ENCODE peak calls at places on chromosomes 3 and 15, in five cellular contexts. G, V, R, X and L are unnamed samples. For H3K9me3, the result is how much of the 10 kb centered on the place peaks cover.

GRCh38 chr3:15324335-15324734 is 8.1 kb downstream of the SH3BP5 start:
- DNase-seq in R (no peak), G (no peak), V (no peak), X (peak), L (no peak)

GRCh38 chr3:55965776-55966175 is 478.7 kb upstream of the WNT5A start:
- DNase-seq in V (no peak), X (no peak), G (no peak), R (no peak), L (no peak)

GRCh38 chr15:42156266-42156922 is at the start of gene PLA2G4F:
- DNase-seq in X (no peak), R (peak), G (no peak), V (no peak), L (no peak)

GRCh38 chr3:105505167-105505566 is 138.5 kb downstream of the ALCAM start:
- DNase-seq in R (no peak), V (no peak), X (no peak), G (no peak), L (no peak)

GRCh38 chr3:43995078-43995928 is 246.4 kb upstream of the TOPAZ1 start:
- DNase-seq in X (no peak), R (peak), G (no peak), V (peak), L (no peak)

GRCh38 chr3:132180337-132180791 is 136.8 kb upstream of the ACP3 start:
- DNase-seq in G (no peak), R (no peak), V (peak), X (no peak), L (no peak)

GRCh38 chr3:52041118-52041847 is 15.1 kb downstream of the DUSP7 start:
- DNase-seq in R (no peak), G (no peak), X (no peak), V (no peak), L (no peak)

GRCh38 chr15:98397411-98397810 is 250.9 kb upstream of the IGF1R start:
- DNase-seq in R (no peak), G (no peak), V (no peak), X (no peak), L (no peak)

GRCh38 chr3:30945291-30945690 is 50.8 kb upstream of the GADL1 start:
- DNase-seq in V (no peak), R (no peak), X (no peak), G (no peak), L (no peak)

GRCh38 chr3:23455084-23455483 is 252.0 kb downstream of the UBE2E2 start:
- DNase-seq in X (no peak), R (no peak), G (no peak), V (no peak), L (no peak)

GRCh38 chr3:181383760-181384159 is 328.0 kb upstream of the SOX2 start:
- DNase-seq in V (no peak), X (no peak), R (no peak), G (no peak), L (no peak)

GRCh38 chr3:73137736-73138403 is 76.4 kb downstream of the EBLN2 start:
- DNase-seq in G (no peak), X (no peak), V (no peak), R (no peak), L (no peak)

GRCh38 chr15:64687167-64688085 is 88.0 kb downstream of the RBPMS2 start:
- DNase-seq in X (no peak), V (no peak), G (no peak), R (no peak), L (no peak)

GRCh38 chr15:94266000-94266399 is 34.6 kb downstream of the MCTP2 start:
- DNase-seq in G (no peak), V (no peak), R (no peak), X (no peak), L (no peak)

GRCh38 chr3:162863579-162863978 is 1367.0 kb downstream of the OTOL1 start:
- DNase-seq in R (no peak), G (no peak), V (no peak), X (no peak), L (no peak)

GRCh38 chr15:30984118-30984517 is 7.3 kb downstream of the MTMR10 start:
- DNase-seq in R (no peak), X (no peak), V (no peak), G (no peak), L (no peak)

GRCh38 chr3:32391643-32392529 is at the start of gene CMTM7:
- DNase-seq in G (no peak), X (peak), R (peak), V (peak), L (peak)

GRCh38 chr3:156535162-156535627 is 19.7 kb downstream of the SSR3 start:
- DNase-seq in G (peak), V (no peak), R (peak), X (peak), L (no peak)

GRCh38 chr3:28575100-28575747 is 226.6 kb upstream of the AZI2 start:
- DNase-seq in R (peak), G (no peak), V (peak), X (no peak), L (no peak)

GRCh38 chr15:101277038-101277822 is at the start of gene SELENOS:
- DNase-seq in V (peak), G (peak), R (peak), X (peak), L (peak)

GRCh38 chr3:27312044-27312668 is 57.0 kb downstream of the NEK10 start:
- DNase-seq in G (no peak), R (no peak), V (peak), X (no peak), L (no peak)

GRCh38 chr3:151107701-151108100 is 22.2 kb downstream of the MED12L start:
- DNase-seq in R (no peak), X (no peak), V (peak), G (no peak), L (no peak)

GRCh38 chr3:28586325-28586724 is 237.7 kb upstream of the AZI2 start:
- DNase-seq in G (no peak), X (no peak), V (no peak), R (no peak), L (no peak)

DNA sequence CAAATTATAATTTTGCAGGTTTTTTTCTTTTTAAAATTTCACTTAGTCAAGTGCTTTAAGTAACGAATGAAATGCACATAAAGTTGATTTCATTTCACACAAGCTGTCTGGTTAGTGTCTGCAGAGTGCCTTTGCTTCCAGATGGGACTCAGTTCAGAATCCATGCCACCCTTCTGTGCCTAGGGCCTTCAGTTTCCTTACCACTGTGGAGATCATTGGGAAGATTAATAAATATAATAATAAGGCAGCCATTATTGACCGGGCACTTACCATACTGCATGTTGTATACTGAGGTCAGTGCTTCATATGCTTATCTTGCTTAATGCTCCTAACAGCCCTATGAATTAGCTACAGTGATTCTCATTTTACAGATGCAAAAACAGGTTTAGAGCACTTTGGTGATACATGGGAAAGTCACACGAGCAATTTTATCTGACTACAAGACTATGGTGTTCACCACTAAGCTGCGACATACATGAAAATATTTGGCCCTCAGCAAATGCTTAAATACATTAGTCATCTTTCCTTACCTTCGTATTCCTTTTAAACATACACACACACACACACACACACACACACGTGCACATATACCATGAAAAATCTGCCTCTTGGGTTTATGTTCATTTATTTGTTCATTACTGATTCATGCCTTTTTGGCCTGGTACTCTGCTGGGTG is 3.0 kb downstream of the NMNAT3 start:
- DNase-seq in X (no peak), V (no peak), R (no peak), G (no peak), L (no peak)
- H3K27ac ChIP-seq in X (no peak), V (no peak), R (no peak), G (no peak), L (no peak)

GRCh38 chr3:122789585-122790273 is 3.9 kb downstream of the HSPBAP1 start:
- DNase-seq in X (no peak), G (no peak), V (no peak), R (no peak), L (no peak)
- H3K4me3 ChIP-seq in X (no peak), G (no peak), V (no peak), R (no peak), L (no peak)

GRCh38 chr15:58297639-58298038 is 134.2 kb upstream of the LIPC start:
- DNase-seq in G (no peak), V (no peak), R (no peak), X (no peak), L (no peak)

GRCh38 chr15:58299311-58299850 is 132.4 kb upstream of the LIPC start:
- DNase-seq in G (no peak), X (no peak), R (no peak), V (no peak), L (no peak)

GRCh38 chr15:58296276-58296675 is 135.5 kb upstream of the LIPC start:
- DNase-seq in X (no peak), G (no peak), V (no peak), R (no peak), L (no peak)

GRCh38 chr15:58295637-58296036 is 136.2 kb upstream of the LIPC start:
- DNase-seq in X (no peak), R (no peak), G (no peak), V (no peak), L (no peak)

GRCh38 chr15:58298883-58299282 is 132.9 kb upstream of the LIPC start:
- DNase-seq in R (peak), X (no peak), V (no peak), G (no peak), L (no peak)
- H3K9me3 ChIP-seq in R (under half), X (under half), V (under half), G (under half), L (under half)

DNA sequence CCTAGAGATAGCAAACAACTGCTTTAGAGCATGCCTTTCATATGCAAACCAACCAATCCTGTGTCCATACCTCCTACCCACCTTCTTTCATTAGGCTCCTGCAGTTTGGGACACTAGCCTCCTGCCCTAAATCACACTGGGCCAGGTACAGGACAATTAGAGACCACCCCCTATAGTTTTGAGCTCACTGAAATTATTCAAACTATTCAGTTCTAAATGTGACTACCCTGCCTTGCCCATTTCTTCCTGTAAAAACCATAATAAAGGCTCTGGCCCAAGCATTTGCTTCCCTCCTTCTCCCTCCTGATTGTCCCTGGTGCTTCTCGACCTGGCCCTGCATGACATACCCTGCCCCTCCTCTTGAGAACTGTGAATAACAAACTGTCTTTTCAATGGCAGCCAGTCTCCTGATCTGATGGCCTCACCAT is 31.4 kb upstream of the LRIG1 start:
- DNase-seq in X (no peak), R (no peak), G (no peak), V (no peak), L (no peak)
- H3K27ac ChIP-seq in X (no peak), R (no peak), G (no peak), V (peak), L (no peak)

DNA sequence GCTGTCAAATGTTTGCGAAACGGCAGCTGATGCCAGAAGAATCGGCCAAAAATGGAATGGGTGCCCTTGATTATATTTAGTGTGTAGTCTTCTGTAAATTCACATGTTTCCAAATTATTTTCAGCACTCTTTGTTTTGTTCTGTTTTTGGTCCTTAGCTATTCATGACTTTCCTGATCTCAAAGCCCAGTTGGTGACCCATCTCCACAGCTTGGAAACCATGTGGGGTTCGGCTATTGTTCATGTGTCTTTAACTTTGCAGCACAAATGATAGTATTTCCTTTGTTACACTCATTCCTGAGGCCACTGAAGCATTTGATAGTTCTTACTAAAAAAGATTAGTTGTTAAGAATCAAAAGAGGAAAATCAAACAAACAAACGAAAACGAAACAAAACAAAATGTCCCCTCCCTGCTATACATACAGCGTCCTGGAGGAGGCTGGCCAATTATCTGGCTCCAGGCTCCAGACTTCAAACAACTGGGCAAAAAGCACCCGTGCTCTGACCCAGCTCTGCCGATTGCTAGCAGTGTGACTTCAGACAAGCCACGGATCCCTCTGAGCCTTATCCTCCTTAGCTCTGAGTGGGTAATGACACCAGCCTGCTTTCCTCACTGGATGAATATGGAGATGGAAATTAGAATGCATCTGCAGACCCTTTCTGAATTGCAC is 121.0 kb downstream of the CACNA2D3 start:
- DNase-seq in V (no peak), R (no peak), G (no peak), X (no peak), L (no peak)
- H3K4me3 ChIP-seq in V (no peak), R (peak), G (no peak), X (peak), L (no peak)

DNA sequence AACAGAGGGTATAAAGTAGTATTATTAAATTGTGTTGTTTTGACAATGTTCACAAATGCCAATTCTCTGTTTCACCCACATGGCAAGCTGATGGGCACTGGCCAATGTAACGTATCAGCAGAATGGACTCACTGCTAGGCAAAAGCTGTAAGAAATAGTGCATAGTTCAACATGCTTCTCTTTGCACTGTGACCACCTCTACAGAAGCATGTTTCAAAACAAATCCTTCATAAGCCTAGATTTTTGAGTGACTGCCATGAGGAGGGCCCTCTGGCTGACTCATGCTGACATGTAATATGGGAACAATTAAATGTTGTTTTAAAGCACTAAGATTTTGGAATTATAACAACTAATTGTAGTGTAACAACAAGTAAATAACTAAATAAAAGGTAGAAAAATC is 3.2 kb downstream of the GBE1 start:
- DNase-seq in X (no peak), R (no peak), V (no peak), G (no peak), L (no peak)
- H3K9me3 ChIP-seq in X (under half), R (under half), V (under half), G (under half), L (under half)